ENCODE peak calls at places on chromosomes 12 and 14, in ten cellular contexts. One of them, this sample, is unnamed.
A peak's percentile ranks its signal among the peaks of the same experiment; 100 is the strongest.

GRCh38 chr14:100239840-100240724 is 1.1 kb downstream of the YY1 start:
- DNase-seq in colonic mucosa: peak; percentile 85
- DNase-seq in tibial nerve: peak; percentile 73
- DNase-seq in hepatocyte: peak; percentile 95
- DNase-seq in tibial artery: peak; percentile 95
- DNase-seq in heart right ventricle: peak; percentile 88
- DNase-seq in left ventricle myocardium inferior: peak; percentile 85
- DNase-seq in pancreas: peak; percentile 83
- DNase-seq in PC-9: peak; percentile 62
- DNase-seq in HepG2: peak; percentile 75
- DNase-seq in this sample: peak; percentile 96

GRCh38 chr12:94504386-94504785 is 44.7 kb upstream of the CEP83 start:
- DNase-seq in hepatocyte: no peak
- DNase-seq in pancreas: no peak
- DNase-seq in HepG2: no peak
- DNase-seq in colonic mucosa: no peak
- DNase-seq in heart right ventricle: no peak
- DNase-seq in left ventricle myocardium inferior: no peak
- DNase-seq in PC-9: no peak
- DNase-seq in tibial nerve: no peak
- DNase-seq in tibial artery: no peak
- DNase-seq in this sample: no peak

GRCh38 chr14:70714055-70714550 is 72.4 kb downstream of the TTC9 start:
- DNase-seq in HepG2: peak; percentile 57
- DNase-seq in pancreas: peak; percentile 28
- DNase-seq in left ventricle myocardium inferior: no peak
- DNase-seq in PC-9: peak; percentile 41
- DNase-seq in colonic mucosa: peak; percentile 54
- DNase-seq in heart right ventricle: no peak
- DNase-seq in hepatocyte: peak; percentile 79
- DNase-seq in tibial nerve: peak; percentile 48
- DNase-seq in tibial artery: no peak
- DNase-seq in this sample: no peak

GRCh38 chr14:41096131-41096530 is 510.5 kb upstream of the LRFN5 start:
- DNase-seq in colonic mucosa: no peak
- DNase-seq in HepG2: no peak
- DNase-seq in hepatocyte: peak; percentile 28
- DNase-seq in left ventricle myocardium inferior: no peak
- DNase-seq in heart right ventricle: no peak
- DNase-seq in tibial nerve: no peak
- DNase-seq in tibial artery: no peak
- DNase-seq in pancreas: no peak
- DNase-seq in PC-9: no peak
- DNase-seq in this sample: no peak

GRCh38 chr12:6450091-6450868 is 1.6 kb upstream of the TAPBPL start:
- DNase-seq in heart right ventricle: no peak
- DNase-seq in PC-9: no peak
- DNase-seq in hepatocyte: peak; percentile 51
- DNase-seq in left ventricle myocardium inferior: no peak
- DNase-seq in colonic mucosa: no peak
- DNase-seq in tibial nerve: no peak
- DNase-seq in pancreas: no peak
- DNase-seq in HepG2: no peak
- DNase-seq in tibial artery: no peak
- DNase-seq in this sample: no peak

GRCh38 chr14:100534528-100535286 is 52.5 kb downstream of the BEGAIN start:
- DNase-seq in PC-9: no peak
- DNase-seq in hepatocyte: no peak
- DNase-seq in pancreas: peak; percentile 77
- DNase-seq in tibial nerve: peak; percentile 3
- DNase-seq in left ventricle myocardium inferior: peak; percentile 3
- DNase-seq in heart right ventricle: no peak
- DNase-seq in colonic mucosa: peak; percentile 15
- DNase-seq in HepG2: no peak
- DNase-seq in tibial artery: no peak
- DNase-seq in this sample: peak; percentile 53

GRCh38 chr12:57242691-57243454 is 8.1 kb downstream of the STAC3 start:
- DNase-seq in HepG2: peak; percentile 38
- DNase-seq in pancreas: peak; percentile 59
- DNase-seq in tibial nerve: no peak
- DNase-seq in PC-9: peak; percentile 71
- DNase-seq in tibial artery: peak; percentile 75
- DNase-seq in hepatocyte: peak; percentile 82
- DNase-seq in colonic mucosa: peak; percentile 72
- DNase-seq in heart right ventricle: peak; percentile 66
- DNase-seq in left ventricle myocardium inferior: no peak
- DNase-seq in this sample: peak; percentile 75

GRCh38 chr14:76307786-76308780 is 67.9 kb upstream of the ESRRB start:
- DNase-seq in left ventricle myocardium inferior: no peak
- DNase-seq in PC-9: no peak
- DNase-seq in hepatocyte: no peak
- DNase-seq in HepG2: no peak
- DNase-seq in colonic mucosa: no peak
- DNase-seq in tibial artery: peak; percentile 19
- DNase-seq in heart right ventricle: no peak
- DNase-seq in tibial nerve: no peak
- DNase-seq in pancreas: no peak
- DNase-seq in this sample: no peak

GRCh38 chr14:65321370-65321875 is 91.1 kb upstream of the FUT8 start:
- DNase-seq in colonic mucosa: no peak
- DNase-seq in left ventricle myocardium inferior: no peak
- DNase-seq in tibial artery: no peak
- DNase-seq in hepatocyte: no peak
- DNase-seq in tibial nerve: no peak
- DNase-seq in heart right ventricle: no peak
- DNase-seq in PC-9: peak; percentile 62
- DNase-seq in HepG2: no peak
- DNase-seq in pancreas: no peak
- DNase-seq in this sample: no peak

GRCh38 chr14:99064262-99064954 is 207.6 kb downstream of the BCL11B start:
- DNase-seq in pancreas: no peak
- DNase-seq in PC-9: no peak
- DNase-seq in left ventricle myocardium inferior: no peak
- DNase-seq in colonic mucosa: no peak
- DNase-seq in heart right ventricle: no peak
- DNase-seq in tibial artery: no peak
- DNase-seq in HepG2: no peak
- DNase-seq in hepatocyte: peak; percentile 38
- DNase-seq in tibial nerve: no peak
- DNase-seq in this sample: no peak

GRCh38 chr12:67085699-67086098 is 183.5 kb upstream of the CAND1 start:
- DNase-seq in heart right ventricle: no peak
- DNase-seq in tibial nerve: no peak
- DNase-seq in pancreas: no peak
- DNase-seq in HepG2: no peak
- DNase-seq in left ventricle myocardium inferior: no peak
- DNase-seq in colonic mucosa: no peak
- DNase-seq in tibial artery: no peak
- DNase-seq in PC-9: no peak
- DNase-seq in hepatocyte: no peak
- DNase-seq in this sample: no peak

GRCh38 chr14:34872822-34873590 is 2.2 kb downstream of the BAZ1A start:
- DNase-seq in hepatocyte: peak; percentile 23
- DNase-seq in left ventricle myocardium inferior: no peak
- DNase-seq in HepG2: peak; percentile 90
- DNase-seq in colonic mucosa: peak; percentile 27
- DNase-seq in heart right ventricle: no peak
- DNase-seq in PC-9: peak; percentile 1
- DNase-seq in pancreas: no peak
- DNase-seq in tibial nerve: peak; percentile 12
- DNase-seq in tibial artery: no peak
- DNase-seq in this sample: peak; percentile 70

GRCh38 chr14:58536975-58537374 is 100.8 kb upstream of the DACT1 start:
- DNase-seq in heart right ventricle: no peak
- DNase-seq in HepG2: no peak
- DNase-seq in tibial nerve: no peak
- DNase-seq in pancreas: no peak
- DNase-seq in hepatocyte: no peak
- DNase-seq in tibial artery: no peak
- DNase-seq in PC-9: no peak
- DNase-seq in colonic mucosa: no peak
- DNase-seq in left ventricle myocardium inferior: no peak
- DNase-seq in this sample: no peak

GRCh38 chr12:80778005-80778541 is 61.4 kb downstream of the MYF5 start:
- DNase-seq in tibial artery: peak; percentile 74
- DNase-seq in heart right ventricle: no peak
- DNase-seq in HepG2: peak; percentile 96
- DNase-seq in hepatocyte: peak; percentile 71
- DNase-seq in pancreas: peak; percentile 56
- DNase-seq in PC-9: peak; percentile 26
- DNase-seq in tibial nerve: peak; percentile 42
- DNase-seq in left ventricle myocardium inferior: peak; percentile 31
- DNase-seq in colonic mucosa: peak; percentile 47
- DNase-seq in this sample: peak; percentile 68

GRCh38 chr12:109461049-109461845 is 15.9 kb downstream of the KCTD10 start:
- DNase-seq in HepG2: peak; percentile 50
- DNase-seq in tibial artery: peak; percentile 60
- DNase-seq in hepatocyte: peak; percentile 26
- DNase-seq in tibial nerve: peak; percentile 19
- DNase-seq in PC-9: no peak
- DNase-seq in heart right ventricle: no peak
- DNase-seq in pancreas: peak; percentile 37
- DNase-seq in left ventricle myocardium inferior: peak; percentile 33
- DNase-seq in colonic mucosa: peak; percentile 65
- DNase-seq in this sample: no peak

GRCh38 chr12:3257411-3257810 is 180.2 kb downstream of the TSPAN9 start:
- DNase-seq in PC-9: peak; percentile 18
- DNase-seq in HepG2: no peak
- DNase-seq in tibial nerve: no peak
- DNase-seq in colonic mucosa: no peak
- DNase-seq in tibial artery: no peak
- DNase-seq in pancreas: no peak
- DNase-seq in hepatocyte: no peak
- DNase-seq in left ventricle myocardium inferior: no peak
- DNase-seq in heart right ventricle: no peak
- DNase-seq in this sample: no peak

GRCh38 chr14:67491741-67492504 is 3.4 kb upstream of the TMEM229B start:
- DNase-seq in hepatocyte: no peak
- DNase-seq in PC-9: no peak
- DNase-seq in left ventricle myocardium inferior: peak; percentile 30
- DNase-seq in pancreas: peak; percentile 71
- DNase-seq in HepG2: no peak
- DNase-seq in tibial nerve: no peak
- DNase-seq in colonic mucosa: no peak
- DNase-seq in heart right ventricle: peak; percentile 35
- DNase-seq in tibial artery: no peak
- DNase-seq in this sample: no peak

GRCh38 chr12:25699454-25699853 is 146.4 kb upstream of the LMNTD1 start:
- DNase-seq in tibial artery: no peak
- DNase-seq in colonic mucosa: no peak
- DNase-seq in pancreas: no peak
- DNase-seq in left ventricle myocardium inferior: no peak
- DNase-seq in PC-9: no peak
- DNase-seq in heart right ventricle: no peak
- DNase-seq in HepG2: no peak
- DNase-seq in tibial nerve: no peak
- DNase-seq in hepatocyte: no peak
- DNase-seq in this sample: no peak

GRCh38 chr12:119649202-119649808 is 18.6 kb upstream of the PRKAB1 start:
- DNase-seq in heart right ventricle: no peak
- DNase-seq in tibial nerve: no peak
- DNase-seq in colonic mucosa: no peak
- DNase-seq in HepG2: no peak
- DNase-seq in PC-9: no peak
- DNase-seq in hepatocyte: no peak
- DNase-seq in tibial artery: no peak
- DNase-seq in left ventricle myocardium inferior: no peak
- DNase-seq in pancreas: no peak
- DNase-seq in this sample: no peak

GRCh38 chr14:38210168-38210567 is 2.5 kb downstream of the SSTR1 start:
- DNase-seq in left ventricle myocardium inferior: no peak
- DNase-seq in hepatocyte: peak; percentile 16
- DNase-seq in pancreas: no peak
- DNase-seq in HepG2: no peak
- DNase-seq in tibial nerve: no peak
- DNase-seq in PC-9: no peak
- DNase-seq in colonic mucosa: no peak
- DNase-seq in tibial artery: no peak
- DNase-seq in heart right ventricle: no peak
- DNase-seq in this sample: no peak
- H3K4me3 ChIP-seq in left ventricle myocardium inferior: peak overlapping the region; percentile 65
- H3K4me3 ChIP-seq in hepatocyte: no peak overlapping the region
- H3K4me3 ChIP-seq in pancreas: no peak overlapping the region
- H3K4me3 ChIP-seq in HepG2: no peak overlapping the region
- H3K4me3 ChIP-seq in tibial nerve: no peak overlapping the region
- H3K4me3 ChIP-seq in PC-9: no peak overlapping the region
- H3K4me3 ChIP-seq in colonic mucosa: no peak overlapping the region
- H3K4me3 ChIP-seq in tibial artery: peak overlapping the region; percentile 47
- H3K4me3 ChIP-seq in heart right ventricle: peak overlapping the region; percentile 48
- H3K4me3 ChIP-seq in this sample: peak overlapping the region; percentile 18

DNA sequence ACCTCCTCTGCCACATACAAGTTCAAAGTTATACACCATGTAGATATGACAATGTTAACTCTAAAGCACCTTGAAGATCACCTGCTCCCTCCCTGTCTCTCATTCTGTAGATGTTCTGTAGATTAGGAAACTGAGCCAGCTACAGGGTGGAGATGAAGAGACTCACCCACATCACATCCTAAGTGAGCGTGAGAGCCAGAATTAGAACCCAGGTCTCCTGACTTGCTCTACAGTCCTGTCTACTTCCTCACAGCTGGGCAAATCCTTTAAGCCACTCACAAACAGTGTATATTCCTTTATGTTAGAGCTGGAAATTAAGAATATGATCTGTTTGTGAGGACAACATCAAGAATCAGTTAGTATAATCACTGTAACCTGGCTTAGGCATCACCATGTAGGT is 1.8 kb downstream of the APPL2 start:
- DNase-seq in HepG2: no peak
- DNase-seq in pancreas: no peak
- DNase-seq in tibial artery: no peak
- DNase-seq in hepatocyte: no peak
- DNase-seq in tibial nerve: no peak
- DNase-seq in heart right ventricle: no peak
- DNase-seq in colonic mucosa: no peak
- DNase-seq in left ventricle myocardium inferior: no peak
- DNase-seq in PC-9: no peak
- DNase-seq in this sample: no peak
- H3K27ac ChIP-seq in HepG2: no peak overlapping the region
- H3K27ac ChIP-seq in pancreas: peak overlapping the region; percentile 93
- H3K27ac ChIP-seq in tibial artery: no peak overlapping the region
- H3K27ac ChIP-seq in hepatocyte: peak overlapping the region; percentile 95
- H3K27ac ChIP-seq in tibial nerve: peak overlapping the region; percentile 95
- H3K27ac ChIP-seq in heart right ventricle: peak overlapping the region; percentile 4
- H3K27ac ChIP-seq in colonic mucosa: peak overlapping the region; percentile 36
- H3K27ac ChIP-seq in left ventricle myocardium inferior: peak overlapping the region; percentile 98
- H3K27ac ChIP-seq in PC-9: no peak overlapping the region
- H3K27ac ChIP-seq in this sample: peak overlapping the region; percentile 93

GRCh38 chr12:105986779-105987686 is 151.7 kb downstream of the NUAK1 start:
- DNase-seq in PC-9: no peak
- DNase-seq in tibial artery: no peak
- DNase-seq in pancreas: no peak
- DNase-seq in colonic mucosa: no peak
- DNase-seq in heart right ventricle: no peak
- DNase-seq in HepG2: no peak
- DNase-seq in tibial nerve: no peak
- DNase-seq in hepatocyte: peak; percentile 37
- DNase-seq in left ventricle myocardium inferior: no peak
- DNase-seq in this sample: no peak
- H3K4me3 ChIP-seq in PC-9: no peak overlapping the region
- H3K4me3 ChIP-seq in tibial artery: no peak overlapping the region
- H3K4me3 ChIP-seq in pancreas: no peak overlapping the region
- H3K4me3 ChIP-seq in colonic mucosa: no peak overlapping the region
- H3K4me3 ChIP-seq in heart right ventricle: no peak overlapping the region
- H3K4me3 ChIP-seq in HepG2: no peak overlapping the region
- H3K4me3 ChIP-seq in tibial nerve: no peak overlapping the region
- H3K4me3 ChIP-seq in hepatocyte: no peak overlapping the region
- H3K4me3 ChIP-seq in left ventricle myocardium inferior: no peak overlapping the region
- H3K4me3 ChIP-seq in this sample: no peak overlapping the region

GRCh38 chr12:49827351-49828099 is 688 bp downstream of the NCKAP5L start:
- DNase-seq in pancreas: peak; percentile 65
- DNase-seq in tibial nerve: no peak
- DNase-seq in hepatocyte: peak; percentile 83
- DNase-seq in HepG2: peak; percentile 71
- DNase-seq in tibial artery: peak; percentile 83
- DNase-seq in PC-9: peak; percentile 74
- DNase-seq in colonic mucosa: peak; percentile 50
- DNase-seq in left ventricle myocardium inferior: peak; percentile 79
- DNase-seq in heart right ventricle: peak; percentile 78
- DNase-seq in this sample: peak; percentile 84
- H3K27ac ChIP-seq in pancreas: peak overlapping the region; percentile 70
- H3K27ac ChIP-seq in tibial nerve: peak overlapping the region; percentile 96
- H3K27ac ChIP-seq in hepatocyte: peak overlapping the region; percentile 92
- H3K27ac ChIP-seq in HepG2: peak overlapping the region; percentile 84
- H3K27ac ChIP-seq in tibial artery: peak overlapping the region; percentile 87
- H3K27ac ChIP-seq in PC-9: no peak overlapping the region
- H3K27ac ChIP-seq in colonic mucosa: peak overlapping the region; percentile 49
- H3K27ac ChIP-seq in left ventricle myocardium inferior: peak overlapping the region; percentile 98
- H3K27ac ChIP-seq in heart right ventricle: peak overlapping the region; percentile 93
- H3K27ac ChIP-seq in this sample: peak overlapping the region; percentile 95

This sample was measured in sigmoid colon.